ENCODE peak calls at places on chromosomes 7 and 10, in ten cellular contexts. One of them, this sample, is unnamed.

GRCh38 chr10:43679509-43679908 is 30.8 kb upstream of the ZNF32 start:
- DNase-seq in HCT116: no peak
- DNase-seq in stomach: peak; percentile 88
- DNase-seq in upper lobe of left lung: no peak
- DNase-seq in GM23338: no peak
- DNase-seq in Panc1: no peak
- DNase-seq in GM12891: no peak
- DNase-seq in spleen: no peak
- DNase-seq in transverse colon: peak; percentile 44
- DNase-seq in GM12892: no peak
- DNase-seq in this sample: no peak

GRCh38 chr7:36082910-36083309 is 70.1 kb upstream of the EEPD1 start:
- DNase-seq in HCT116: no peak
- DNase-seq in stomach: no peak
- DNase-seq in upper lobe of left lung: no peak
- DNase-seq in GM23338: peak; percentile 60
- DNase-seq in Panc1: no peak
- DNase-seq in GM12891: no peak
- DNase-seq in spleen: no peak
- DNase-seq in transverse colon: no peak
- DNase-seq in GM12892: no peak
- DNase-seq in this sample: no peak

GRCh38 chr7:106076537-106076936 is 35.6 kb downstream of the SYPL1 start:
- DNase-seq in HCT116: no peak
- DNase-seq in stomach: no peak
- DNase-seq in upper lobe of left lung: no peak
- DNase-seq in GM23338: no peak
- DNase-seq in Panc1: no peak
- DNase-seq in GM12891: no peak
- DNase-seq in spleen: no peak
- DNase-seq in transverse colon: no peak
- DNase-seq in GM12892: no peak
- DNase-seq in this sample: no peak

GRCh38 chr7:159033473-159033825 is 111.2 kb downstream of the VIPR2 start:
- DNase-seq in HCT116: no peak
- DNase-seq in stomach: peak; percentile 10
- DNase-seq in upper lobe of left lung: no peak
- DNase-seq in GM23338: no peak
- DNase-seq in Panc1: no peak
- DNase-seq in GM12891: no peak
- DNase-seq in spleen: no peak
- DNase-seq in transverse colon: no peak
- DNase-seq in GM12892: no peak
- DNase-seq in this sample: no peak

GRCh38 chr7:84614821-84615506 is 420.4 kb upstream of the SEMA3A start:
- DNase-seq in HCT116: peak; percentile 2
- DNase-seq in stomach: no peak
- DNase-seq in upper lobe of left lung: no peak
- DNase-seq in GM23338: no peak
- DNase-seq in Panc1: peak; percentile 45
- DNase-seq in GM12891: no peak
- DNase-seq in spleen: no peak
- DNase-seq in transverse colon: no peak
- DNase-seq in GM12892: no peak
- DNase-seq in this sample: no peak

GRCh38 chr7:142606081-142606480 is 143.2 kb upstream of the PRSS1 start:
- DNase-seq in HCT116: no peak
- DNase-seq in stomach: no peak
- DNase-seq in upper lobe of left lung: no peak
- DNase-seq in GM23338: no peak
- DNase-seq in Panc1: no peak
- DNase-seq in GM12891: no peak
- DNase-seq in spleen: no peak
- DNase-seq in transverse colon: no peak
- DNase-seq in GM12892: no peak
- DNase-seq in this sample: no peak

GRCh38 chr7:44617225-44617885 is 10.9 kb downstream of the OGDH start:
- DNase-seq in HCT116: no peak
- DNase-seq in stomach: no peak
- DNase-seq in upper lobe of left lung: no peak
- DNase-seq in GM23338: no peak
- DNase-seq in Panc1: no peak
- DNase-seq in GM12891: no peak
- DNase-seq in spleen: no peak
- DNase-seq in transverse colon: no peak
- DNase-seq in GM12892: no peak
- DNase-seq in this sample: no peak

GRCh38 chr10:9682812-9683211 is 1334.9 kb upstream of the CELF2 start:
- DNase-seq in HCT116: no peak
- DNase-seq in stomach: no peak
- DNase-seq in upper lobe of left lung: no peak
- DNase-seq in GM23338: no peak
- DNase-seq in Panc1: no peak
- DNase-seq in GM12891: no peak
- DNase-seq in spleen: no peak
- DNase-seq in transverse colon: no peak
- DNase-seq in GM12892: no peak
- DNase-seq in this sample: no peak

GRCh38 chr7:71239517-71239916 is 107.6 kb downstream of the GALNT17 start:
- DNase-seq in HCT116: no peak
- DNase-seq in stomach: no peak
- DNase-seq in upper lobe of left lung: no peak
- DNase-seq in GM23338: no peak
- DNase-seq in Panc1: no peak
- DNase-seq in GM12891: no peak
- DNase-seq in spleen: no peak
- DNase-seq in transverse colon: no peak
- DNase-seq in GM12892: no peak
- DNase-seq in this sample: no peak
- TF ChIP-seq POLR2AphosphoS5 in HCT116: no peak
- TF ChIP-seq POLR2AphosphoS5 in stomach: no peak
- TF ChIP-seq POLR2AphosphoS5 in upper lobe of left lung: peak; percentile 20
- TF ChIP-seq POLR2AphosphoS5 in GM23338: no peak
- TF ChIP-seq POLR2AphosphoS5 in Panc1: no peak
- TF ChIP-seq POLR2AphosphoS5 in GM12891: no peak
- TF ChIP-seq POLR2AphosphoS5 in spleen: no peak
- TF ChIP-seq POLR2AphosphoS5 in transverse colon: no peak
- TF ChIP-seq POLR2AphosphoS5 in GM12892: no peak
- TF ChIP-seq POLR2AphosphoS5 in this sample: no peak

GRCh38 chr7:2478800-2479199 is 2.6 kb upstream of the GRIFIN start:
- DNase-seq in HCT116: no peak
- DNase-seq in stomach: peak; percentile 68
- DNase-seq in upper lobe of left lung: peak; percentile 77
- DNase-seq in GM23338: no peak
- DNase-seq in Panc1: no peak
- DNase-seq in GM12891: no peak
- DNase-seq in spleen: no peak
- DNase-seq in transverse colon: no peak
- DNase-seq in GM12892: no peak
- DNase-seq in this sample: no peak

GRCh38 chr7:2481195-2481594 is 5.0 kb upstream of the GRIFIN start:
- DNase-seq in HCT116: no peak
- DNase-seq in stomach: no peak
- DNase-seq in upper lobe of left lung: no peak
- DNase-seq in GM23338: no peak
- DNase-seq in Panc1: no peak
- DNase-seq in GM12891: no peak
- DNase-seq in spleen: no peak
- DNase-seq in transverse colon: no peak
- DNase-seq in GM12892: no peak
- DNase-seq in this sample: no peak

GRCh38 chr7:2480071-2480410 is 3.8 kb upstream of the GRIFIN start:
- DNase-seq in HCT116: no peak
- DNase-seq in stomach: no peak
- DNase-seq in upper lobe of left lung: peak; percentile 77
- DNase-seq in GM23338: no peak
- DNase-seq in Panc1: no peak
- DNase-seq in GM12891: no peak
- DNase-seq in spleen: no peak
- DNase-seq in transverse colon: no peak
- DNase-seq in GM12892: no peak
- DNase-seq in this sample: no peak

GRCh38 chr7:2478387-2478760 is 2.2 kb upstream of the GRIFIN start:
- DNase-seq in HCT116: no peak
- DNase-seq in stomach: peak; percentile 91
- DNase-seq in upper lobe of left lung: no peak
- DNase-seq in GM23338: no peak
- DNase-seq in Panc1: no peak
- DNase-seq in GM12891: no peak
- DNase-seq in spleen: no peak
- DNase-seq in transverse colon: peak; percentile 80
- DNase-seq in GM12892: no peak
- DNase-seq in this sample: no peak

DNA sequence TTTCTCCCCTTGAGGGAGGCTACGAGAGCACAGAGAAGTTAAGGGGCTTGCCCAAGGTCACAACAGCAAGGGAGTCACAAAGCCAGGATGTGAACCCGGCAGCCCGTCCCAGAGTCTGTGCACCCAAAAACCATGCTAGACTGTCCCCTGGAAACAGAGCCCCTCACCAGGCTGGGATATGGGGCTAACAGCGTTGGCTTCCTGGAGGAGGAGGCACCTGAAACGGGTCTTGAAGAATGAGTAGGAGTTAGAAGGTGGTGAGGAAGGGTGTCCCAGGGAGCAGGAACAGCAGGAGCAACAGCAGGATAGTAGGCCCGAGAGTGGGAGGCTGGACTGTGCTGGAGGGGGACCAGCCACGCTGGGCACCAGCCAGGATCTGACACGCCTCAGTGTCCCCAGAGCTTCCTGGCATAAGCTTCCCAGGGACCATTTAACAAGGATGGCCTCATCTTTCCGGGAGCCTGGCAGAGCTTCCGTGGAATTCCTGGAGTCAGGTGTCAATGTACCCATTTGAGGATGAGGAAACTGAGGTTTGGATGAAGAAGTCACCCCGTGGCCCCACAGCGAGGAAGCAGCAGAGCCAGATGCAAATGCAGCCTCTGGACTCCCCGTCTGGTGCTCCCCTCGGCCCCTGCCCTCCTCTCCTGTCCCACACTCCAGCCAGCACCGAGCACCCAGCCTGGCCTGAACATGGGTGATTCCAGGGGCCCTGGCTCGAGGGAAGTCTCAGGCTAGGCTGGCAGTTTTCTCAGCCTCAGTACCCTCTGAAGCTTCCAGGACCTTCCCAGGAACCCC is 3.3 kb upstream of the GRIFIN start:
- DNase-seq in HCT116: no peak
- DNase-seq in stomach: no peak
- DNase-seq in upper lobe of left lung: peak; percentile 51
- DNase-seq in GM23338: no peak
- DNase-seq in Panc1: no peak
- DNase-seq in GM12891: no peak
- DNase-seq in spleen: no peak
- DNase-seq in transverse colon: no peak
- DNase-seq in GM12892: no peak
- DNase-seq in this sample: no peak
- TF ChIP-seq POLR2AphosphoS5 in HCT116: no peak
- TF ChIP-seq POLR2AphosphoS5 in stomach: no peak
- TF ChIP-seq POLR2AphosphoS5 in upper lobe of left lung: no peak
- TF ChIP-seq POLR2AphosphoS5 in GM23338: no peak
- TF ChIP-seq POLR2AphosphoS5 in Panc1: no peak
- TF ChIP-seq POLR2AphosphoS5 in GM12891: no peak
- TF ChIP-seq POLR2AphosphoS5 in spleen: no peak
- TF ChIP-seq POLR2AphosphoS5 in transverse colon: no peak
- TF ChIP-seq POLR2AphosphoS5 in GM12892: no peak
- TF ChIP-seq POLR2AphosphoS5 in this sample: no peak

DNA sequence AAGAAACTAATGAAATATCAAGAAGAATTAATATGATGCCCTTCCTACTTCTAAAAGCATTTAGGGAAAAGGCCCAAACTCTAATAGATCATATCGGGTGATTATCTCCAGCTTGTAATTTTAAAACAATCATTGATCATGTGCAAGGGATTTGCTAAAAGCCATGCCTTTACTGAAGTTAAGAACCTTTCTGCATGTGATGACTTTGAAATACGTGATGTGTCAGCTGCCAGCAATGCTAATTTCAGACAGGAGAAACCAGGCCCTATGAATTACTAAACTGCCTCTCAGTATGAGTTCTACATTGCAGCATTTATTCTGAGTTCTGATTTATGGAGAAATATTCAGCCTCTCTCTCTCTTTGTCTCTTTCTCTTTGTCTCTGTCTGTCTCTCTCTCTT is 203.6 kb upstream of the AKR1E2 start:
- DNase-seq in HCT116: no peak
- DNase-seq in stomach: no peak
- DNase-seq in upper lobe of left lung: no peak
- DNase-seq in GM23338: no peak
- DNase-seq in Panc1: no peak
- DNase-seq in GM12891: no peak
- DNase-seq in spleen: no peak
- DNase-seq in transverse colon: no peak
- DNase-seq in GM12892: no peak
- DNase-seq in this sample: no peak
- TF ChIP-seq POLR2AphosphoS5 in HCT116: no peak
- TF ChIP-seq POLR2AphosphoS5 in stomach: no peak
- TF ChIP-seq POLR2AphosphoS5 in upper lobe of left lung: no peak
- TF ChIP-seq POLR2AphosphoS5 in GM23338: no peak
- TF ChIP-seq POLR2AphosphoS5 in Panc1: no peak
- TF ChIP-seq POLR2AphosphoS5 in GM12891: no peak
- TF ChIP-seq POLR2AphosphoS5 in spleen: no peak
- TF ChIP-seq POLR2AphosphoS5 in transverse colon: no peak
- TF ChIP-seq POLR2AphosphoS5 in GM12892: no peak
- TF ChIP-seq POLR2AphosphoS5 in this sample: no peak

GRCh38 chr10:48442090-48442808 is 135.8 kb downstream of the MAPK8 start:
- DNase-seq in HCT116: no peak
- DNase-seq in stomach: no peak
- DNase-seq in upper lobe of left lung: peak; percentile 53
- DNase-seq in GM23338: no peak
- DNase-seq in Panc1: no peak
- DNase-seq in GM12891: no peak
- DNase-seq in spleen: peak; percentile 58
- DNase-seq in transverse colon: no peak
- DNase-seq in GM12892: no peak
- DNase-seq in this sample: no peak

GRCh38 chr10:48440771-48441170 is 134.3 kb downstream of the MAPK8 start:
- DNase-seq in HCT116: no peak
- DNase-seq in stomach: no peak
- DNase-seq in upper lobe of left lung: no peak
- DNase-seq in GM23338: no peak
- DNase-seq in Panc1: no peak
- DNase-seq in GM12891: no peak
- DNase-seq in spleen: no peak
- DNase-seq in transverse colon: no peak
- DNase-seq in GM12892: no peak
- DNase-seq in this sample: no peak

GRCh38 chr10:48437546-48437945 is 131.1 kb downstream of the MAPK8 start:
- DNase-seq in HCT116: no peak
- DNase-seq in stomach: no peak
- DNase-seq in upper lobe of left lung: no peak
- DNase-seq in GM23338: no peak
- DNase-seq in Panc1: no peak
- DNase-seq in GM12891: no peak
- DNase-seq in spleen: no peak
- DNase-seq in transverse colon: no peak
- DNase-seq in GM12892: no peak
- DNase-seq in this sample: no peak

GRCh38 chr10:48439581-48440041 is 133.1 kb downstream of the MAPK8 start:
- DNase-seq in HCT116: no peak
- DNase-seq in stomach: no peak
- DNase-seq in upper lobe of left lung: no peak
- DNase-seq in GM23338: peak; percentile 16
- DNase-seq in Panc1: no peak
- DNase-seq in GM12891: no peak
- DNase-seq in spleen: peak; percentile 46
- DNase-seq in transverse colon: peak; percentile 52
- DNase-seq in GM12892: no peak
- DNase-seq in this sample: no peak

DNA sequence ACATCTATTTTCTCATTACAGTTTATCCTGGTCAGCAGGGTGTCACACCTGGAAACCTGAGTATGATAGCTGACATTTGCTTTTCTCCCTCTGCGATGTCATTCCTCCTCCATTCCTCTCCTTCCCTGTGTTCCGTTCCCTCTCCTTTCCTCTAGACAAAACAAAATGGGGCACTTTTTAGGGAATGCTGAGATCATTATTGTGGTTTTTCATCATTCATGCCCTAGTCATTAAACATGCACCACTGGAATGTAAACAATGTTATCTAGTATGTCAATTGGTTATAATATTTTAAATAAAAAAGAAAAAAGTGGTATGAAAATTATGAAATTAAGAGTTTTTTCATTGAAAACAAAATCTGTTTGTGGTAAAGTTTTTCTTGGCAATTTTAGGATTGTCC is 132.6 kb downstream of the MAPK8 start:
- DNase-seq in HCT116: no peak
- DNase-seq in stomach: no peak
- DNase-seq in upper lobe of left lung: no peak
- DNase-seq in GM23338: no peak
- DNase-seq in Panc1: no peak
- DNase-seq in GM12891: no peak
- DNase-seq in spleen: no peak
- DNase-seq in transverse colon: no peak
- DNase-seq in GM12892: no peak
- DNase-seq in this sample: no peak
- TF ChIP-seq POLR2AphosphoS5 in HCT116: no peak
- TF ChIP-seq POLR2AphosphoS5 in stomach: no peak
- TF ChIP-seq POLR2AphosphoS5 in upper lobe of left lung: no peak
- TF ChIP-seq POLR2AphosphoS5 in GM23338: no peak
- TF ChIP-seq POLR2AphosphoS5 in Panc1: no peak
- TF ChIP-seq POLR2AphosphoS5 in GM12891: no peak
- TF ChIP-seq POLR2AphosphoS5 in spleen: no peak
- TF ChIP-seq POLR2AphosphoS5 in transverse colon: no peak
- TF ChIP-seq POLR2AphosphoS5 in GM12892: no peak
- TF ChIP-seq POLR2AphosphoS5 in this sample: no peak

This sample was measured in SK-N-MC.